ENCODE peak calls at places on chromosome 14, in five cellular contexts. L, X, F, Q and N are unnamed samples. For H3K4me1, the result is how much of the 10 kb centered on the place peaks cover.

GRCh38 chr14:94542111-94542810 is 19.0 kb upstream of the SERPINA4 start:
- DNase-seq in L (no peak), X (peak), F (no peak), Q (no peak), N (no peak)

GRCh38 chr14:75934998-75935628 is 46.7 kb downstream of the TGFB3 start:
- DNase-seq in L (peak), X (no peak), F (no peak), Q (no peak), N (no peak)

GRCh38 chr14:105124837-105125222 is 43.7 kb downstream of the JAG2 start:
- DNase-seq in L (no peak), X (no peak), F (no peak), Q (no peak), N (no peak)

GRCh38 chr14:73723799-73724621 is 9.8 kb upstream of the PNMA1 start:
- DNase-seq in L (peak), X (no peak), F (no peak), Q (peak), N (no peak)

GRCh38 chr14:37864861-37865718 is 269.7 kb downstream of the TTC6 start:
- DNase-seq in L (no peak), X (peak), F (no peak), Q (no peak), N (no peak)

GRCh38 chr14:104536942-104537612 is 42.5 kb upstream of the C14orf180 start:
- DNase-seq in L (no peak), X (no peak), F (no peak), Q (no peak), N (peak)

GRCh38 chr14:22375321-22375930 is 213.6 kb downstream of the DAD1 start:
- DNase-seq in L (peak), X (peak), F (no peak), Q (peak), N (peak)

GRCh38 chr14:60651051-60651935 is 2.0 kb upstream of the SIX1 start:
- DNase-seq in L (no peak), X (no peak), F (no peak), Q (no peak), N (no peak)

GRCh38 chr14:102071283-102071998 is 15.4 kb downstream of the HSP90AA1 start:
- DNase-seq in L (no peak), X (peak), F (no peak), Q (no peak), N (peak)

GRCh38 chr14:56632192-56632591 is 52.6 kb downstream of the TMEM260 start:
- DNase-seq in L (no peak), X (no peak), F (no peak), Q (no peak), N (no peak)

GRCh38 chr14:62015248-62015647 is 253.0 kb downstream of the SNAPC1 start:
- DNase-seq in L (no peak), X (no peak), F (no peak), Q (no peak), N (no peak)

GRCh38 chr14:69695664-69696527 is 71.0 kb upstream of the SRSF5 start:
- DNase-seq in L (no peak), X (no peak), F (no peak), Q (peak), N (no peak)

GRCh38 chr14:102993523-102993922 is 63.8 kb downstream of the CDC42BPB start:
- DNase-seq in L (no peak), X (peak), F (no peak), Q (no peak), N (peak)

GRCh38 chr14:50231475-50232275 is at the start of gene SOS2:
- DNase-seq in L (peak), X (peak), F (peak), Q (peak), N (peak)

GRCh38 chr14:75982724-75983358 is 1.0 kb upstream of the TGFB3 start:
- DNase-seq in L (no peak), X (no peak), F (no peak), Q (no peak), N (no peak)

GRCh38 chr14:60723218-60724079 is 702 bp downstream of the SIX4 start:
- DNase-seq in L (peak), X (no peak), F (no peak), Q (peak), N (no peak)

GRCh38 chr14:101075025-101075800 is 171.7 kb upstream of the RTL1 start:
- DNase-seq in L (no peak), X (no peak), F (no peak), Q (no peak), N (no peak)

GRCh38 chr14:50527970-50528369 is 4.4 kb downstream of the MAP4K5 start:
- DNase-seq in L (no peak), X (no peak), F (no peak), Q (no peak), N (no peak)

GRCh38 chr14:80208426-80208950 is 2.8 kb downstream of the DIO2 start:
- DNase-seq in L (no peak), X (no peak), F (no peak), Q (no peak), N (no peak)

GRCh38 chr14:86971292-86971691 is 1021.7 kb downstream of the GALC start:
- DNase-seq in L (no peak), X (no peak), F (no peak), Q (no peak), N (no peak)

GRCh38 chr14:102074415-102074964 is 12.4 kb downstream of the HSP90AA1 start:
- DNase-seq in L (no peak), X (no peak), F (no peak), Q (no peak), N (no peak)

GRCh38 chr14:95282354-95282985 is 37.2 kb downstream of the CLMN start:
- DNase-seq in L (no peak), X (no peak), F (no peak), Q (no peak), N (no peak)

GRCh38 chr14:102363182-102363952 is 626 bp downstream of the TECPR2 start:
- DNase-seq in L (peak), X (no peak), F (no peak), Q (no peak), N (no peak)

GRCh38 chr14:92409069-92409468 is 86.1 kb downstream of the SLC24A4 start:
- DNase-seq in L (no peak), X (no peak), F (no peak), Q (no peak), N (no peak)

GRCh38 chr14:65834812-65835211 is 422.3 kb downstream of the FUT8 start:
- DNase-seq in L (no peak), X (no peak), F (no peak), Q (no peak), N (no peak)

GRCh38 chr14:105414456-105415371 is 4.9 kb upstream of the MTA1 start:
- DNase-seq in L (peak), X (peak), F (no peak), Q (peak), N (no peak)

GRCh38 chr14:52951730-52952481 is 1.1 kb upstream of the FERMT2 start:
- DNase-seq in L (no peak), X (peak), F (no peak), Q (peak), N (peak)

GRCh38 chr14:104424406-104425072 is 155.0 kb upstream of the C14orf180 start:
- DNase-seq in L (no peak), X (no peak), F (no peak), Q (peak), N (no peak)

GRCh38 chr14:37583358-37584210 is 11.5 kb downstream of the FOXA1 start:
- DNase-seq in L (no peak), X (peak), F (no peak), Q (no peak), N (no peak)

GRCh38 chr14:101069666-101070362 is 166.3 kb upstream of the RTL1 start:
- DNase-seq in L (no peak), X (no peak), F (no peak), Q (no peak), N (no peak)

GRCh38 chr14:99624024-99624423 is 20.0 kb upstream of the CCDC85C start:
- DNase-seq in L (no peak), X (no peak), F (no peak), Q (no peak), N (no peak)

GRCh38 chr14:99621948-99622347 is 17.9 kb upstream of the CCDC85C start:
- DNase-seq in L (no peak), X (no peak), F (no peak), Q (no peak), N (no peak)

GRCh38 chr14:99615497-99616245 is 11.7 kb upstream of the CCDC85C start:
- DNase-seq in L (no peak), X (no peak), F (no peak), Q (no peak), N (no peak)

GRCh38 chr14:99616832-99617488 is 13.0 kb upstream of the CCDC85C start:
- DNase-seq in L (no peak), X (no peak), F (no peak), Q (no peak), N (no peak)

GRCh38 chr14:99619873-99620834 is 16.1 kb upstream of the CCDC85C start:
- DNase-seq in L (no peak), X (no peak), F (no peak), Q (no peak), N (no peak)
- TF ChIP-seq ZBTB33 in L (no peak), X (no peak), F (no peak), Q (no peak), N (no peak)

DNA sequence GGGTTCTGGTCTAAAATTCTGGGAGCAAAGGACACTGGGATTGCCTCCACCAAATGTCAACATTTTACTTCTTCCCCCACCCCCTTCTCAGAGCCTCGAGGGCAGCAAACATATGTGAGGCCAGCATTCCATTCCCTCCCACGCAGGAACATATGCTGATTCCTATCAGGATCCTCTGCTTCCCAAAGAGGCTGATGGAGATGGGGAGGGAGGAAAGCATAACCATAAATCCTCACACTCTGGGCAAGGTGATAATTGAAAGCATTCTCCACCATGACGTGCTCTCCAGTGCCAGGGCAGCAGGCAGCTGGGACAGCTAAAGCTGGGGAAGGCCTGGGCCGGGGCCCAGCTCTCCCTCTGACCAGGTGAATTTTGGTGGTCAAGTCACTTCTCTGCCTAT is 395.0 kb downstream of the ZFP36L1 start:
- DNase-seq in L (no peak), X (no peak), F (no peak), Q (peak), N (no peak)
- H3K4me1 ChIP-seq in L (under half), X (under half), F (half or more), Q (under half), N (under half)

GRCh38 chr14:32608880-32609279 is 279.8 kb downstream of the AKAP6 start:
- DNase-seq in L (no peak), X (no peak), F (no peak), Q (no peak), N (no peak)
- TF ChIP-seq ZBTB33 in L (no peak), X (no peak), F (no peak), Q (no peak), N (no peak)

GRCh38 chr14:89308232-89308959 is 108.6 kb downstream of the FOXN3 start:
- DNase-seq in L (no peak), X (no peak), F (no peak), Q (no peak), N (no peak)

GRCh38 chr14:89302396-89302950 is 114.6 kb downstream of the FOXN3 start:
- DNase-seq in L (no peak), X (no peak), F (no peak), Q (no peak), N (peak)

GRCh38 chr14:89307409-89307808 is 109.6 kb downstream of the FOXN3 start:
- DNase-seq in L (no peak), X (no peak), F (no peak), Q (no peak), N (no peak)

GRCh38 chr14:89303452-89304435 is 113.3 kb downstream of the FOXN3 start:
- DNase-seq in L (no peak), X (peak), F (peak), Q (no peak), N (no peak)

GRCh38 chr14:89304972-89305703 is 111.9 kb downstream of the FOXN3 start:
- DNase-seq in L (no peak), X (no peak), F (peak), Q (peak), N (no peak)
- H3K4me1 ChIP-seq in L (under half), X (under half), F (half or more), Q (under half), N (under half)